ENCODE peak calls at places on chromosomes 11 and 22, in eight cellular contexts. H is IMR-90, Z is BE2C, N is PC-9, J is heart right ventricle, Y is A549, U is pancreas, P is stomach. O is an unnamed sample. For H3K4me1, the result is how much of the 10 kb centered on the place peaks cover.

GRCh38 chr11:65809496-65809895 is 22.6 kb downstream of the OVOL1 start:
- DNase-seq in H (no peak), Z (no peak), N (no peak), J (no peak), Y (no peak), U (no peak), P (no peak), O (no peak)

GRCh38 chr11:22491826-22492225 is 133.8 kb downstream of the FANCF start:
- DNase-seq in H (peak), Z (peak), N (no peak), J (no peak), Y (no peak), U (no peak), P (no peak), O (no peak)

GRCh38 chr11:104968856-104969776 is 742 bp upstream of the CASP4 start:
- DNase-seq in H (peak), Z (peak), N (no peak), J (peak), Y (no peak), U (peak), P (no peak), O (no peak)

GRCh38 chr11:119726150-119726553 is 2.8 kb downstream of the NECTIN1 start:
- DNase-seq in H (no peak), Z (no peak), N (no peak), J (no peak), Y (no peak), U (peak), P (no peak), O (no peak)

GRCh38 chr22:35977136-35977535 is 51.5 kb downstream of the RBFOX2 start:
- DNase-seq in H (peak), Z (no peak), N (no peak), J (no peak), Y (no peak), U (no peak), P (no peak), O (no peak)

GRCh38 chr11:76850815-76851214 is 9.9 kb upstream of the ACER3 start:
- DNase-seq in H (no peak), Z (no peak), N (no peak), J (peak), Y (no peak), U (no peak), P (no peak), O (no peak)

GRCh38 chr22:10741210-10741609 is 4786.8 kb upstream of the OR11H1 start:
- DNase-seq in H (no peak), Z (peak), N (no peak), J (no peak), Y (no peak), U (no peak), P (no peak), O (no peak)

GRCh38 chr11:30487200-30487898 is 98.8 kb downstream of the MPPED2 start:
- DNase-seq in H (peak), Z (no peak), N (no peak), J (no peak), Y (no peak), U (no peak), P (no peak), O (no peak)

GRCh38 chr11:133681901-133682300 is 149.6 kb upstream of the OPCML start:
- DNase-seq in H (no peak), Z (no peak), N (no peak), J (no peak), Y (no peak), U (no peak), P (no peak), O (no peak)

GRCh38 chr11:105861225-105861624 is 160.8 kb downstream of the MSANTD4 start:
- DNase-seq in H (peak), Z (no peak), N (no peak), J (no peak), Y (no peak), U (no peak), P (no peak), O (no peak)

GRCh38 chr11:69413015-69413801 is 68.3 kb upstream of the LINC01488 start:
- DNase-seq in H (no peak), Z (no peak), N (no peak), J (no peak), Y (no peak), U (no peak), P (no peak), O (no peak)

GRCh38 chr11:34449013-34449412 is 10.3 kb downstream of the CAT start:
- DNase-seq in H (no peak), Z (no peak), N (no peak), J (no peak), Y (no peak), U (no peak), P (no peak), O (no peak)

GRCh38 chr11:19267567-19267966 is 26.8 kb upstream of the E2F8 start:
- DNase-seq in H (no peak), Z (no peak), N (no peak), J (no peak), Y (no peak), U (no peak), P (no peak), O (no peak)

GRCh38 chr11:112279901-112280267 is 19.2 kb upstream of the PLET1 start:
- DNase-seq in H (peak), Z (peak), N (peak), J (peak), Y (peak), U (peak), P (peak), O (peak)

GRCh38 chr11:62120466-62120865 is 3.3 kb upstream of the INCENP start:
- DNase-seq in H (no peak), Z (no peak), N (no peak), J (no peak), Y (no peak), U (no peak), P (no peak), O (no peak)

GRCh38 chr11:96168623-96169022 is 174.4 kb downstream of the MAML2 start:
- DNase-seq in H (peak), Z (no peak), N (no peak), J (no peak), Y (peak), U (peak), P (no peak), O (peak)

GRCh38 chr22:46693634-46694422 is 44.2 kb downstream of the CERK start:
- DNase-seq in H (no peak), Z (no peak), N (no peak), J (no peak), Y (no peak), U (no peak), P (no peak), O (no peak)

GRCh38 chr11:110425751-110426545 is 3.8 kb upstream of the FDX1 start:
- DNase-seq in H (peak), Z (no peak), N (no peak), J (no peak), Y (no peak), U (no peak), P (no peak), O (no peak)

GRCh38 chr11:66978229-66978628 is 3.1 kb downstream of the C11orf86 start:
- DNase-seq in H (no peak), Z (no peak), N (no peak), J (no peak), Y (no peak), U (no peak), P (no peak), O (no peak)

DNA sequence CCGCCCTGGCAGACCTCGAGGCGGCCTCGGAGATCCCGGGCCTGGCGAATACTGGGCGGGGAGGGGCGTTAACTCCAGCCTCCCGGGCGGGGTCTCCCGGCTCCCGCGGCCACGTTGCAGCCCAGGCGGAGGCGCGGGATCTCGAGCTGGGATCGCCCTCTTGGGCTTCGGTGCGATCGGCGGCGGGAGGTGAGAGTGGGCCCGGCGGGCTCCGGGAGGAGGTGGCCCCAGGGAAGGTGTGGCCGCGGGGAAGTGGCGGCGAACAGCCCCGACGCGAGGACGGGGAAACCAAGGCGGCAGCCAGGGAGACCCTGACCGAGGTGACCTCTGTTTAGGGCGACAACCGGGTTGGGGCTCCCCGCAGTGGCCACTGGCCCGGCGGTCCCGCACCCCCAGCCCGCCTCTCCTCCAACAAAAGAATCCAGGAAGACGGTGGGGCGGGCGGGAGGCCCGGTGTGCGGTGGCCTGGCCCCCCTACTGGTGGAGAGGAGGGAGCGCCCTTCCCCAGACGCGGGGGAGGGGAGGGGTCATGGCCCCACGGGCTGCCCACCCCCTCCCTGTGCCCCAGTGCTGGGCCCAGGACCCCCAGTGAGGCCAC is at the start of gene PHETA2:
- DNase-seq in H (peak), Z (no peak), N (peak), J (peak), Y (no peak), U (peak), P (peak), O (no peak)
- TF ChIP-seq CTCF in H (peak), Z (no peak), N (no peak), J (peak), Y (no peak), U (peak), P (peak), O (no peak)

DNA sequence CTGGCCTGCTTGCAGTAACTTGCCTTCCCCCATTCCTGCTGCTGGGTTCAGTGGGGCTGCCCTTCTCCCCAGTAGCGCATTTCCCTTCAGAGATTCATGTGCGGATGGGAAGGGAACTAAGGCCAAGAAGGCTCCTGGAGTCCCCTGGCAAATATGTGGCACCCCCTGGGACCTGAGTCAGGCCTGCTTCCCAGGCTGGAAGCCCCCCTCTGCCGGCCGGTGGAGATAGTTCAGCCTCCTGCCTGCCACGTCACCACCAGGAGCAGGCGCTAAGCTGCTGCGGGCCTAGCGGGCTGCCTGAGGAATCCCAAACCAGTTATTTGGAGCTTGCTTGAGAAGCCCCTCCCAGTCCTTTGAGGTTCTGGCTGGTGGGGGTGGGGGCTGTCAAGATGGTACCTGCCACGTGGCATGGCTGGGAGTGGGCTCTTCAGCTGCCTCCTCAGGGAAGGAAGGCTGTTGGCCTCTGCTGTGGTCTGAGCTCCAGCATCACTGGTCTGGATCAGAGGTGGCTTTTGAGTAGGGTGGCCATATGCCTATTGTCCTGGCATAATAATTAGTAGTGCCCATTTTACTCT is 2.0 kb downstream of the SERPINH1 start:
- DNase-seq in H (peak), Z (no peak), N (no peak), J (peak), Y (no peak), U (no peak), P (peak), O (no peak)
- H3K4me1 ChIP-seq in H (under half), Z (under half), N (under half), J (half or more), Y (under half), U (under half), P (half or more), O (under half)

GRCh38 chr11:3709977-3710376 is 38.8 kb upstream of the CHRNA10 start:
- DNase-seq in H (peak), Z (no peak), N (no peak), J (no peak), Y (no peak), U (no peak), P (no peak), O (no peak)
- TF ChIP-seq CTCF in H (no peak), Z (no peak), N (no peak), J (no peak), Y (no peak), U (no peak), P (no peak), O (no peak)

DNA sequence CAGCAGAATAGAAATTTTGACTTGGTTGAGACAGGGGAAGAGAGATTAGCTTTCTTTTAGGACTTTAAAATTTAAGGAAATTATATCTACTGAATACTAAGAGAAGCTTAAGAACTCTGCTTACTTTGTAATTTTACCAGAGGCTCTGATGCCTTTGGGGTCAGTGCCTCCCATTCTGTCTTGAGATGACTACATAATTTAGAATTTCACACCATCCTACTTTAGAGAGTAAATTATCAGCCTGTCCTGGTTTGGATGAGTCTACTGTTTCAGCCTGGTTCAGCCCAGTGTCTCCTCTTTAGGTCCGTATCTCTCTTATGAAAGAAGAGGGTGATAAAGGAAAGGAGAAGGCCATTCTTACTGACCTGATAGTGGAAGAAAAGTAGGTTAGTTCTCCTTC is 9.8 kb downstream of the NUCB2 start:
- DNase-seq in H (no peak), Z (no peak), N (no peak), J (no peak), Y (no peak), U (no peak), P (no peak), O (no peak)
- H3K4me1 ChIP-seq in H (under half), Z (under half), N (under half), J (under half), Y (under half), U (under half), P (under half), O (under half)

DNA sequence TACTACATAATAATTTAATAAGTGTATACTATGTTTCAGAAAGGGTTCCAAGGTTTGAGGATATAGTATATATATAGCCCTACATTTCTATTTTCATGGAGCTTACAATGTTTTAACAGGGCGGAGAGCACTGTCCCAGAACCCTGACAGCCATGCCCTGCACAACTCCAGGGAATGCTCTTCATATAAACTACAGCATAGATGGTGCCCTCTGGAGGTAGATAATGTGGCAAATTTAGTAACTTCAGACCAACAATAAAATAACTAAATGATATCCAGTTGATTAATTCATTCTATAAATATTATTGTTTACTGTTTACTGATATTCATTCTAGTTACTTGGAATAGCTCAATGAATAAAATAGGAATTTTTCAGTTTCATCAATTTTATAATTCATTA is 693.7 kb upstream of the CCDC179 start:
- DNase-seq in H (no peak), Z (no peak), N (no peak), J (no peak), Y (peak), U (no peak), P (no peak), O (no peak)
- TF ChIP-seq CTCF in H (no peak), Z (peak), N (peak), J (no peak), Y (no peak), U (no peak), P (no peak), O (no peak)

GRCh38 chr11:70625051-70625450 is 226.7 kb downstream of the CTTN start:
- DNase-seq in H (no peak), Z (no peak), N (no peak), J (no peak), Y (no peak), U (no peak), P (no peak), O (no peak)

GRCh38 chr11:70628881-70629844 is 230.8 kb downstream of the CTTN start:
- DNase-seq in H (no peak), Z (peak), N (no peak), J (peak), Y (no peak), U (no peak), P (peak), O (peak)

GRCh38 chr11:70628176-70628860 is 230.0 kb downstream of the CTTN start:
- DNase-seq in H (no peak), Z (no peak), N (no peak), J (no peak), Y (no peak), U (no peak), P (no peak), O (no peak)

GRCh38 chr11:70625921-70626518 is 227.7 kb downstream of the CTTN start:
- DNase-seq in H (no peak), Z (no peak), N (no peak), J (no peak), Y (no peak), U (no peak), P (no peak), O (no peak)

GRCh38 chr11:70627219-70627618 is 228.9 kb downstream of the CTTN start:
- DNase-seq in H (no peak), Z (no peak), N (peak), J (no peak), Y (peak), U (no peak), P (no peak), O (no peak)
- H3K4me1 ChIP-seq in H (under half), Z (under half), N (under half), J (under half), Y (under half), U (under half), P (under half), O (under half)

DNA sequence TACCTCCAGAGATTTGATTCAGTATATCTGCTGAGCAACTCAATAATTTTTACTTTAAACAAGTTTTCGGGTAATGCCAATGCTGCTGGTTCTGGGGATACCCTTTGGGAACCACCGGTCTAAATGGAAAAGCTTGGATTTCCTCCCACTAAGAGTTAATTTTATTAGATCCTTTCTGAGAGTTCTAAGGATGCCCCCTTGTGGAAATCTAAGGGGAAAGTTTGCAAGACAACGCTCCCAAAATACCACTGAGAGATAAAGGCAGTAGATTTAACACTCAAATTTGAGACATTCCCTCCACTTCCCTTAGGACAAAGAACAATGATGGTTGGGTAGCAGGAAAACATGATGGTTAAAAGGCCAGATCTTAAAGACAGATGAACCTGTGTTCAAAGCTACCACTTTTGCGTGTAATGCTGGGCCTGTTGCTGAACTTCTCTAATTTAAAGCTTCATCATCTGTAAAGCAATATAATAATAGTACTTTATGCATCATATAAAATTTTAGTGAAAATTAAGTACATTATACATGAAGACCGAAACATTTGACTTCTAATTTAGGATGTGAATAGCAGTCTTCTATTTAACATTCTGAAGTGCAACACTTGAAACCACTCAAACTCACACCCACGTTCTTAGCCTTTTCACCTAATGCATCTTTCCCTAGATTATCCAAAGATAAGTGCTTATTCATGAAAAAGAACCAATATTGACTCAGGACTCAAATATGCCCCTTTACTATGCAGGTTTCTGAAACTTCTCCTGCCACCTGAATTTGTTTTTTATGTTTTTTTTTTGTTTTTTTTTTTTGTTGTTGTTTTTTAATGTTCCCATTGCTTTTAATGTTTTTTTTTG is 110.1 kb upstream of the LUZP2 start:
- DNase-seq in H (peak), Z (no peak), N (no peak), J (no peak), Y (peak), U (no peak), P (no peak), O (no peak)
- TF ChIP-seq CTCF in H (peak), Z (peak), N (peak), J (peak), Y (no peak), U (no peak), P (no peak), O (no peak)

O was measured in lung.